ENCODE peak calls at places on chromosomes 1 and 21, in six cellular contexts. One of them, this sample, is unnamed.

GRCh38 chr1:54794401-54795099 is 6.6 kb downstream of the TTC22 start:
- DNase-seq in tibial artery: no peak
- DNase-seq in upper lobe of left lung: no peak
- DNase-seq in PC-3: peak; percentile 84
- DNase-seq in HL-60: no peak
- DNase-seq in adrenal gland: no peak
- DNase-seq in this sample: no peak

GRCh38 chr1:67919714-67920113 is 86.4 kb upstream of the GNG12 start:
- DNase-seq in tibial artery: no peak
- DNase-seq in upper lobe of left lung: no peak
- DNase-seq in PC-3: no peak
- DNase-seq in HL-60: no peak
- DNase-seq in adrenal gland: no peak
- DNase-seq in this sample: no peak

GRCh38 chr1:2867861-2868260 is 66.4 kb upstream of the TTC34 start:
- DNase-seq in tibial artery: no peak
- DNase-seq in upper lobe of left lung: no peak
- DNase-seq in PC-3: no peak
- DNase-seq in HL-60: no peak
- DNase-seq in adrenal gland: no peak
- DNase-seq in this sample: no peak

GRCh38 chr1:18922319-18922726 is 20.0 kb upstream of the ALDH4A1 start:
- DNase-seq in tibial artery: peak; percentile 91
- DNase-seq in upper lobe of left lung: peak; percentile 86
- DNase-seq in PC-3: peak; percentile 84
- DNase-seq in HL-60: no peak
- DNase-seq in adrenal gland: peak; percentile 83
- DNase-seq in this sample: peak; percentile 78

GRCh38 chr1:241269116-241269515 is 87.9 kb downstream of the RGS7 start:
- DNase-seq in tibial artery: no peak
- DNase-seq in upper lobe of left lung: no peak
- DNase-seq in PC-3: peak; percentile 52
- DNase-seq in HL-60: no peak
- DNase-seq in adrenal gland: no peak
- DNase-seq in this sample: no peak

GRCh38 chr1:44405804-44406743 is 1.0 kb downstream of the RNF220 start:
- DNase-seq in tibial artery: no peak
- DNase-seq in upper lobe of left lung: peak; percentile 24
- DNase-seq in PC-3: peak; percentile 44
- DNase-seq in HL-60: no peak
- DNase-seq in adrenal gland: no peak
- DNase-seq in this sample: no peak

GRCh38 chr1:11374748-11375110 is 101.7 kb downstream of the UBIAD1 start:
- DNase-seq in tibial artery: no peak
- DNase-seq in upper lobe of left lung: no peak
- DNase-seq in PC-3: no peak
- DNase-seq in HL-60: no peak
- DNase-seq in adrenal gland: no peak
- DNase-seq in this sample: no peak

GRCh38 chr1:106080608-106081325 is 975.7 kb upstream of the PRMT6 start:
- DNase-seq in tibial artery: no peak
- DNase-seq in upper lobe of left lung: no peak
- DNase-seq in PC-3: no peak
- DNase-seq in HL-60: no peak
- DNase-seq in adrenal gland: no peak
- DNase-seq in this sample: no peak

GRCh38 chr21:37375866-37376574 is 9.4 kb downstream of the DYRK1A start:
- DNase-seq in tibial artery: no peak
- DNase-seq in upper lobe of left lung: no peak
- DNase-seq in PC-3: no peak
- DNase-seq in HL-60: no peak
- DNase-seq in adrenal gland: no peak
- DNase-seq in this sample: no peak

GRCh38 chr1:226575436-226576390 is 27.1 kb downstream of the STUM start:
- DNase-seq in tibial artery: no peak
- DNase-seq in upper lobe of left lung: no peak
- DNase-seq in PC-3: peak; percentile 18
- DNase-seq in HL-60: no peak
- DNase-seq in adrenal gland: no peak
- DNase-seq in this sample: no peak

DNA sequence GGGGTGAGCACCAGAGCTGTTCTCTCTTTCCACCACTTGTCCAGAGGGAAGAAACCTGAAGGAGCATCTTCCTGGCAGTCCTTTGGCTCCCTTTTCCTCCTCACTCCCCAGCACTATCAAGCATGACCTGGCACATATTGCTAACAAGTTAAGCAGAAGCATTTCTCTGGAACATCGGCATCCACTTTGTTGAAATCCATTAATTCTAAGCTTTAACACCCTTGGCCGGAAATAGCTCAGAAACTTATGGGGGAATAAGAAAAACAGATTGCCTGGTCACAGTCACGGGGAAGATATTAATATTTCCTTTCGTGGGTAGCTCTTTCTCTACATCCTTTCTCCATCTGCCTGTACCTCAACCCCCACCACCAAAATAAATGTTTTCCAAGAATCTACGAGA is 351.3 kb downstream of the NUF2 start:
- DNase-seq in tibial artery: no peak
- DNase-seq in upper lobe of left lung: no peak
- DNase-seq in PC-3: no peak
- DNase-seq in HL-60: no peak
- DNase-seq in adrenal gland: no peak
- DNase-seq in this sample: no peak
- H3K27ac ChIP-seq in tibial artery: no peak overlapping the region
- H3K27ac ChIP-seq in upper lobe of left lung: no peak overlapping the region
- H3K27ac ChIP-seq in PC-3: no peak overlapping the region
- H3K27ac ChIP-seq in HL-60: no peak overlapping the region
- H3K27ac ChIP-seq in adrenal gland: no peak overlapping the region
- H3K27ac ChIP-seq in this sample: no peak overlapping the region

GRCh38 chr1:56291374-56291841 is 288.0 kb downstream of the PLPP3 start:
- DNase-seq in tibial artery: peak; percentile 28
- DNase-seq in upper lobe of left lung: no peak
- DNase-seq in PC-3: no peak
- DNase-seq in HL-60: no peak
- DNase-seq in adrenal gland: no peak
- DNase-seq in this sample: no peak
- TF ChIP-seq CTCF in tibial artery: no peak
- TF ChIP-seq CTCF in upper lobe of left lung: no peak
- TF ChIP-seq CTCF in PC-3: no peak
- TF ChIP-seq CTCF in HL-60: no peak
- TF ChIP-seq CTCF in adrenal gland: no peak
- TF ChIP-seq CTCF in this sample: no peak

GRCh38 chr1:20229191-20229590 is 42.9 kb upstream of the PLA2G2C start:
- DNase-seq in tibial artery: no peak
- DNase-seq in upper lobe of left lung: no peak
- DNase-seq in PC-3: no peak
- DNase-seq in HL-60: no peak
- DNase-seq in adrenal gland: no peak
- DNase-seq in this sample: no peak
- H3K27ac ChIP-seq in tibial artery: no peak overlapping the region
- H3K27ac ChIP-seq in upper lobe of left lung: no peak overlapping the region
- H3K27ac ChIP-seq in PC-3: no peak overlapping the region
- H3K27ac ChIP-seq in HL-60: no peak overlapping the region
- H3K27ac ChIP-seq in adrenal gland: no peak overlapping the region
- H3K27ac ChIP-seq in this sample: no peak overlapping the region

GRCh38 chr1:78279051-78279450 is 211.7 kb upstream of the PTGFR start:
- DNase-seq in tibial artery: no peak
- DNase-seq in upper lobe of left lung: no peak
- DNase-seq in PC-3: peak; percentile 49
- DNase-seq in HL-60: no peak
- DNase-seq in adrenal gland: no peak
- DNase-seq in this sample: peak; percentile 78

GRCh38 chr1:78277253-78277652 is 213.5 kb upstream of the PTGFR start:
- DNase-seq in tibial artery: no peak
- DNase-seq in upper lobe of left lung: no peak
- DNase-seq in PC-3: peak; percentile 74
- DNase-seq in HL-60: peak; percentile 42
- DNase-seq in adrenal gland: no peak
- DNase-seq in this sample: peak; percentile 86

GRCh38 chr1:78274814-78275213 is 216.0 kb upstream of the PTGFR start:
- DNase-seq in tibial artery: no peak
- DNase-seq in upper lobe of left lung: no peak
- DNase-seq in PC-3: peak; percentile 8
- DNase-seq in HL-60: no peak
- DNase-seq in adrenal gland: no peak
- DNase-seq in this sample: peak; percentile 53

GRCh38 chr1:78275456-78275855 is 215.3 kb upstream of the PTGFR start:
- DNase-seq in tibial artery: no peak
- DNase-seq in upper lobe of left lung: no peak
- DNase-seq in PC-3: no peak
- DNase-seq in HL-60: no peak
- DNase-seq in adrenal gland: no peak
- DNase-seq in this sample: no peak

DNA sequence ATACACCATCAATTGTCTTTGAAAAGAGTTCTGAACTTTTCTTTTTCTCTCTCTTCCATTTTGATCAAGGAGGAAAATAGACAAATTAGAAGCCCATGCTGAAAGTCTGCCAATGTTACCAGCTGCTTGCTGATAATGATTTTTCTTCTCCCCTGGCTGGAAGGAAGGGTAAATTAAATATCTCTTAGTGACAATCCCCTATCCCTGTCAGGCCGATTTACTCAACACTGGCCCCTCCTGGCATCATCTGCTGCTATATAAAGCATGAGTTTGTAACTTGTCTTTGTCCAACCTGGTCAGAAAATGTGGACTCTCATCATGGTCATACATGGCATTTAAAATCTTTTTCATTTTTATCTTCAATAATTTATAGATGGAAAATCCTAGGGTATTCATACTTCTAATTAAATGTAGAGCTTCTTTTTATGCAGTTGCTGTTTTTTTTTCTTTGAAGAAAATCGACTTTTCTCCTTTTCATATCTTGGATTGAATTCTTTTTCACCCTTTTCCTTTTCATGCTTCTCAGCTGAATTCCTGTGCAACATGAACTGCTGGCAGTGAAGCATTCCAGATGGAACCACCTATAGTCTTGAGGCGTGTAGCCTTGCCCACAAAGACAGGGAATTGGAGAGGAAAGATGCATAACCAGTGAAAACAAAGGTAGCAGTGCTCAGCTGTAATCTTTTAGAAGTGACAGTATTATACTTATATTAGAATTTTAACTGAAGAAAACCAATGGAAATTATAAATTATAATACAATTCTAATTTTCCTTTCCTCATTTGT is 214.7 kb upstream of the PTGFR start:
- DNase-seq in tibial artery: no peak
- DNase-seq in upper lobe of left lung: no peak
- DNase-seq in PC-3: no peak
- DNase-seq in HL-60: no peak
- DNase-seq in adrenal gland: no peak
- DNase-seq in this sample: no peak
- TF ChIP-seq CTCF in tibial artery: no peak
- TF ChIP-seq CTCF in upper lobe of left lung: no peak
- TF ChIP-seq CTCF in PC-3: no peak
- TF ChIP-seq CTCF in HL-60: no peak
- TF ChIP-seq CTCF in adrenal gland: no peak
- TF ChIP-seq CTCF in this sample: peak; percentile 35

GRCh38 chr1:9363061-9363471 is 70.4 kb downstream of the SPSB1 start:
- DNase-seq in tibial artery: no peak
- DNase-seq in upper lobe of left lung: no peak
- DNase-seq in PC-3: no peak
- DNase-seq in HL-60: no peak
- DNase-seq in adrenal gland: no peak
- DNase-seq in this sample: no peak
- H3K27ac ChIP-seq in tibial artery: peak overlapping the region; percentile 62
- H3K27ac ChIP-seq in upper lobe of left lung: no peak overlapping the region
- H3K27ac ChIP-seq in PC-3: no peak overlapping the region
- H3K27ac ChIP-seq in HL-60: peak overlapping the region; percentile 41
- H3K27ac ChIP-seq in adrenal gland: no peak overlapping the region
- H3K27ac ChIP-seq in this sample: no peak overlapping the region

DNA sequence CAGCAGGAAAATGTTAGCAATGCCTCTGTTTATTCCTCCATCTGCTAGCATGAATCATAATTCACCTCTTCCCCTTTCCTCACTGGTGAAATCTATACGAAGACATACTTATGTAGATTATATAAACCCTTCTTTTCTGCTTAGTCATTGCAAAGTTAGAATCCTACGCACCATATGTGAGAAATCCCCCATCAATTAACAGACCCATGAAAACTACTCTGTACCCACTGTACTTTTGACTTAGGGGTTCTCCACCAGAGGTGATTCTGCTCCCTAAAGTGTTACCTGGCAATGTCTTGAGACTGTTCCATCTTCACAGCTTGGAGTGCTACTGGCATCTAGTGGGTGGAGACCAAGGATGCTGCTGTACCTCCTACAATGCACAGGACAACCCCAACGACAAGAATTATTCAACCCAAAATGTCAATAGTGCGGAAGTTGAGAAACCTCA is 49.6 kb upstream of the KCTD3 start:
- DNase-seq in tibial artery: no peak
- DNase-seq in upper lobe of left lung: no peak
- DNase-seq in PC-3: peak; percentile 93
- DNase-seq in HL-60: no peak
- DNase-seq in adrenal gland: peak; percentile 20
- DNase-seq in this sample: peak; percentile 8
- TF ChIP-seq CTCF in tibial artery: no peak
- TF ChIP-seq CTCF in upper lobe of left lung: no peak
- TF ChIP-seq CTCF in PC-3: peak; percentile 99
- TF ChIP-seq CTCF in HL-60: no peak
- TF ChIP-seq CTCF in adrenal gland: peak; percentile 51
- TF ChIP-seq CTCF in this sample: peak; percentile 66

GRCh38 chr1:7331926-7332535 is 439.1 kb upstream of the VAMP3 start:
- DNase-seq in tibial artery: no peak
- DNase-seq in upper lobe of left lung: no peak
- DNase-seq in PC-3: peak; percentile 5
- DNase-seq in HL-60: no peak
- DNase-seq in adrenal gland: no peak
- DNase-seq in this sample: no peak

GRCh38 chr1:7335224-7335879 is 435.7 kb upstream of the VAMP3 start:
- DNase-seq in tibial artery: no peak
- DNase-seq in upper lobe of left lung: no peak
- DNase-seq in PC-3: peak; percentile 11
- DNase-seq in HL-60: no peak
- DNase-seq in adrenal gland: no peak
- DNase-seq in this sample: no peak

GRCh38 chr1:7333094-7333493 is 438.0 kb upstream of the VAMP3 start:
- DNase-seq in tibial artery: no peak
- DNase-seq in upper lobe of left lung: no peak
- DNase-seq in PC-3: no peak
- DNase-seq in HL-60: no peak
- DNase-seq in adrenal gland: no peak
- DNase-seq in this sample: no peak

GRCh38 chr1:7333576-7333975 is 437.5 kb upstream of the VAMP3 start:
- DNase-seq in tibial artery: no peak
- DNase-seq in upper lobe of left lung: no peak
- DNase-seq in PC-3: no peak
- DNase-seq in HL-60: no peak
- DNase-seq in adrenal gland: no peak
- DNase-seq in this sample: no peak

DNA sequence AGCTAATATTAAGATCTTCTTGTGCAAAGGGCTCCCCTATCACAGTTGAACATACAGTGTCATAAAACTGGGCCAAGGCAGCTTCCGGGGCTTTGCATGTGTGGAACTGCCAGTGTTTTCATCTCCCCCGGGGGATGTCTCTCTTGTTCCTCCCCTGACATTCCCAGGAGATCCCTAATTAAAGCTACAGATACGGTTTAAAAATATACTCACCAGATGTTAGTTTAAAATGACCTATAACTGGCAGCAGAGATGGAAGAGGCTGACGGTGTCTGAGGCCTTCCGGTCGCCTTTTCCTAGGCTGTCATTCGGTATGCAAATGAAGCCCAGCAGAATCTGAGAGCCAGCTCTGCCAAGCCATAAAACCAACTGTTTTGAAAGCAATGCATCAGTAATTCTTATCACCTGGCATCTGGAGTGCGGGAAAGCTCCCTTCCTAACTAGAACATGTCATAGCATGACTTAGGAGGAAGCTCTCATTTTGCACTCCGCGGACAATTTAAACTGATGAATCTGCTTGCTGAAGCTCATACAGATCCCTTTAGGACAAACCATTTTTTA is 436.5 kb upstream of the VAMP3 start:
- DNase-seq in tibial artery: no peak
- DNase-seq in upper lobe of left lung: peak; percentile 1
- DNase-seq in PC-3: no peak
- DNase-seq in HL-60: no peak
- DNase-seq in adrenal gland: no peak
- DNase-seq in this sample: peak; percentile 21
- H3K27ac ChIP-seq in tibial artery: no peak overlapping the region
- H3K27ac ChIP-seq in upper lobe of left lung: no peak overlapping the region
- H3K27ac ChIP-seq in PC-3: no peak overlapping the region
- H3K27ac ChIP-seq in HL-60: no peak overlapping the region
- H3K27ac ChIP-seq in adrenal gland: no peak overlapping the region
- H3K27ac ChIP-seq in this sample: no peak overlapping the region

This sample was measured in brain microvascular endothelial cell.